ENCODE peak calls at places on chromosomes 11 and 22, in four cellular contexts. V, N, B and I are unnamed samples.

GRCh38 chr11:120043323-120043945 is 94.5 kb downstream of the TRIM29 start:
- DNase-seq in V (no peak), N (peak; percentile 29), B (no peak), I (no peak)

GRCh38 chr11:7559404-7560283 is 45.8 kb downstream of the PPFIBP2 start:
- DNase-seq in V (peak; percentile 34), N (no peak), B (no peak), I (no peak)

GRCh38 chr11:102268083-102268984 is 49.0 kb upstream of the BIRC3 start:
- DNase-seq in V (peak; percentile 67), N (peak; percentile 85), B (peak; percentile 79), I (peak; percentile 91)

GRCh38 chr11:86214710-86215109 is 29.8 kb upstream of the EED start:
- DNase-seq in V (peak; percentile 90), N (no peak), B (no peak), I (no peak)

GRCh38 chr11:102810943-102811528 is 13.1 kb upstream of the MMP1 start:
- DNase-seq in V (no peak), N (no peak), B (no peak), I (no peak)

GRCh38 chr11:86596861-86597632 is 75.4 kb downstream of the ME3 start:
- DNase-seq in V (no peak), N (no peak), B (no peak), I (no peak)

GRCh38 chr11:36376315-36376887 is 80.3 kb downstream of the PRR5L start:
- DNase-seq in V (no peak), N (peak; percentile 79), B (peak; percentile 25), I (no peak)

GRCh38 chr11:114163830-114164401 is 104.4 kb downstream of the ZBTB16 start:
- DNase-seq in V (no peak), N (no peak), B (peak; percentile 67), I (no peak)

GRCh38 chr11:67409781-67410368 is 5.6 kb upstream of the CARNS1 start:
- DNase-seq in V (peak; percentile 78), N (no peak), B (no peak), I (no peak)

GRCh38 chr22:36194971-36195370 is 6.6 kb downstream of the APOL4 start:
- DNase-seq in V (peak; percentile 56), N (no peak), B (peak; percentile 49), I (peak; percentile 30)

GRCh38 chr11:123357990-123358827 is 71.9 kb upstream of the GRAMD1B start:
- DNase-seq in V (peak; percentile 70), N (no peak), B (no peak), I (no peak)

GRCh38 chr22:36364255-36365019 is 23.3 kb downstream of the MYH9 start:
- DNase-seq in V (no peak), N (no peak), B (no peak), I (no peak)

GRCh38 chr22:44399906-44400762 is 87.4 kb upstream of the SHISAL1 start:
- DNase-seq in V (no peak), N (peak; percentile 46), B (peak; percentile 5), I (no peak)

GRCh38 chr22:25494774-25495173 is 69.7 kb upstream of the GRK3 start:
- DNase-seq in V (peak; percentile 70), N (no peak), B (no peak), I (no peak)

GRCh38 chr22:21102659-21103267 is 57.0 kb downstream of the LRRC74B start:
- DNase-seq in V (peak; percentile 77), N (peak; percentile 82), B (peak; percentile 67), I (peak; percentile 63)

GRCh38 chr11:117328414-117329010 is 858 bp downstream of the CEP164 start:
- DNase-seq in V (peak; percentile 29), N (no peak), B (peak; percentile 60), I (no peak)

GRCh38 chr22:31957970-31958594 is 13.7 kb downstream of the YWHAH start:
- DNase-seq in V (no peak), N (peak; percentile 33), B (no peak), I (no peak)

GRCh38 chr11:72041364-72042058 is 38.8 kb downstream of the NUMA1 start:
- DNase-seq in V (peak; percentile 30), N (peak; percentile 88), B (peak; percentile 70), I (peak; percentile 55)

GRCh38 chr11:110366234-110366633 is 63.5 kb upstream of the FDX1 start:
- DNase-seq in V (no peak), N (no peak), B (no peak), I (no peak)

GRCh38 chr22:39319284-39320170 is at the start of gene RPL3:
- DNase-seq in V (peak; percentile 100), N (peak; percentile 98), B (peak; percentile 98), I (no peak)

GRCh38 chr22:22210375-22210774 is 34.2 kb upstream of the VPREB1 start:
- DNase-seq in V (peak; percentile 64), N (no peak), B (no peak), I (peak; percentile 30)

GRCh38 chr22:11598492-11599440 is 3929.2 kb upstream of the OR11H1 start:
- DNase-seq in V (no peak), N (no peak), B (no peak), I (no peak)

GRCh38 chr11:78910322-78910721 is 335.7 kb upstream of the NARS2 start:
- DNase-seq in V (no peak), N (no peak), B (no peak), I (no peak)

GRCh38 chr11:124865181-124865901 is at the start of gene ROBO3:
- DNase-seq in V (no peak), N (peak; percentile 68), B (no peak), I (peak; percentile 55)

GRCh38 chr22:36860821-36861659 is at the start of gene NCF4:
- DNase-seq in V (peak; percentile 96), N (peak; percentile 94), B (no peak), I (no peak)

GRCh38 chr11:134330611-134331564 is 900 bp upstream of the GLB1L2 start:
- DNase-seq in V (no peak), N (no peak), B (no peak), I (no peak)

GRCh38 chr11:68373189-68373809 is 60.9 kb downstream of the LRP5 start:
- DNase-seq in V (no peak), N (no peak), B (peak; percentile 69), I (no peak)

GRCh38 chr11:46202696-46203391 is 74.6 kb upstream of the CREB3L1 start:
- DNase-seq in V (no peak), N (no peak), B (no peak), I (no peak)

GRCh38 chr11:2586091-2586792 is 113.6 kb downstream of the KCNQ1OT1 start:
- DNase-seq in V (no peak), N (peak; percentile 61), B (peak; percentile 55), I (peak; percentile 16)

GRCh38 chr11:123299721-123300120 is 104.7 kb upstream of the CLMP start:
- DNase-seq in V (no peak), N (no peak), B (no peak), I (no peak)

GRCh38 chr11:5600374-5600851 is 4.0 kb downstream of the TRIM6 start:
- DNase-seq in V (peak; percentile 91), N (no peak), B (peak; percentile 56), I (peak; percentile 53)

GRCh38 chr22:36465232-36466021 is 16.0 kb downstream of the TXN2 start:
- DNase-seq in V (no peak), N (peak; percentile 93), B (peak; percentile 79), I (peak; percentile 65)

GRCh38 chr11:17378655-17379054 is 9.8 kb downstream of the KCNJ11 start:
- DNase-seq in V (no peak), N (no peak), B (no peak), I (no peak)

GRCh38 chr22:46969491-46969890 is 207.0 kb downstream of the TBC1D22A start:
- DNase-seq in V (peak; percentile 82), N (no peak), B (no peak), I (no peak)

GRCh38 chr22:17201285-17201945 is 17.8 kb downstream of the ADA2 start:
- DNase-seq in V (no peak), N (no peak), B (no peak), I (no peak)

GRCh38 chr11:73538381-73538872 is 59.5 kb downstream of the FAM168A start:
- DNase-seq in V (peak; percentile 67), N (no peak), B (no peak), I (no peak)

GRCh38 chr11:69583068-69583467 is 57.9 kb upstream of the CCND1 start:
- DNase-seq in V (no peak), N (no peak), B (no peak), I (no peak)